ENCODE peak calls at places on chromosomes 5 and 9, in ten cellular contexts. J is right lobe of liver, P is suprapubic skin, V is adrenal gland, O is stomach, A is uterus, T is sigmoid colon, U is ovary, H is body of pancreas, C is esophagus squamous epithelium. D is an unnamed sample.

GRCh38 chr5:107794731-107795130 is 124.0 kb upstream of the EFNA5 start:
- DNase-seq in J (no peak), P (no peak), V (peak; percentile 43), O (no peak), A (no peak), T (no peak), U (no peak), H (no peak), C (no peak), D (no peak)

GRCh38 chr9:16653491-16654407 is 216.7 kb downstream of the BNC2 start:
- DNase-seq in J (peak; percentile 59), P (no peak), V (no peak), O (no peak), A (peak; percentile 43), T (peak; percentile 76), U (no peak), H (no peak), C (no peak), D (no peak)

GRCh38 chr5:173744527-173744926 is 128.1 kb upstream of the BOD1 start:
- DNase-seq in J (no peak), P (no peak), V (no peak), O (no peak), A (no peak), T (no peak), U (no peak), H (no peak), C (no peak), D (no peak)

GRCh38 chr9:114895605-114896004 is 34.8 kb downstream of the TNFSF8 start:
- DNase-seq in J (no peak), P (no peak), V (no peak), O (no peak), A (no peak), T (no peak), U (no peak), H (no peak), C (no peak), D (no peak)

GRCh38 chr9:100117316-100117715 is 18.3 kb downstream of the INVS start:
- DNase-seq in J (no peak), P (no peak), V (peak; percentile 18), O (no peak), A (no peak), T (no peak), U (no peak), H (no peak), C (no peak), D (no peak)

GRCh38 chr9:129840024-129840423 is 4.8 kb downstream of the USP20 start:
- DNase-seq in J (no peak), P (no peak), V (no peak), O (no peak), A (no peak), T (no peak), U (no peak), H (no peak), C (no peak), D (no peak)

GRCh38 chr9:112700080-112700479 is 17.8 kb downstream of the INIP start:
- DNase-seq in J (no peak), P (no peak), V (no peak), O (no peak), A (no peak), T (no peak), U (no peak), H (no peak), C (no peak), D (no peak)

GRCh38 chr5:113246371-113246870 is 188.4 kb downstream of the TSSK1B start:
- DNase-seq in J (no peak), P (no peak), V (no peak), O (no peak), A (peak; percentile 58), T (peak; percentile 70), U (peak; percentile 49), H (no peak), C (no peak), D (no peak)

GRCh38 chr9:89658931-89659330 is 54.1 kb downstream of the GADD45G start:
- DNase-seq in J (no peak), P (no peak), V (no peak), O (peak; percentile 69), A (no peak), T (peak; percentile 44), U (no peak), H (no peak), C (no peak), D (peak; percentile 75)

GRCh38 chr5:111968459-111968858 is 211.5 kb upstream of the NREP start:
- DNase-seq in J (no peak), P (no peak), V (no peak), O (no peak), A (no peak), T (no peak), U (no peak), H (no peak), C (no peak), D (no peak)

GRCh38 chr5:178642351-178642909 is 15.6 kb upstream of the CLK4 start:
- DNase-seq in J (no peak), P (no peak), V (peak; percentile 19), O (no peak), A (no peak), T (no peak), U (no peak), H (no peak), C (no peak), D (no peak)

GRCh38 chr9:29038332-29038731 is 1465.1 kb upstream of the C9orf72 start:
- DNase-seq in J (no peak), P (no peak), V (no peak), O (no peak), A (no peak), T (no peak), U (no peak), H (no peak), C (no peak), D (no peak)

GRCh38 chr5:146561711-146562110 is 45.7 kb upstream of the GPR151 start:
- DNase-seq in J (no peak), P (no peak), V (no peak), O (no peak), A (no peak), T (no peak), U (no peak), H (no peak), C (no peak), D (no peak)

GRCh38 chr5:80870442-80870841 is 89.7 kb upstream of the RASGRF2 start:
- DNase-seq in J (no peak), P (no peak), V (no peak), O (no peak), A (no peak), T (no peak), U (no peak), H (no peak), C (no peak), D (no peak)

GRCh38 chr9:93191354-93191660 is 7.4 kb downstream of the WNK2 start:
- DNase-seq in J (peak; percentile 20), P (no peak), V (no peak), O (no peak), A (no peak), T (no peak), U (no peak), H (no peak), C (no peak), D (no peak)

GRCh38 chr9:112097712-112098688 is 77.1 kb downstream of the SUSD1 start:
- DNase-seq in J (no peak), P (no peak), V (peak; percentile 56), O (peak; percentile 66), A (peak; percentile 36), T (no peak), U (peak; percentile 58), H (peak; percentile 62), C (no peak), D (peak; percentile 81)

GRCh38 chr9:26264709-26265601 is 586.7 kb upstream of the TUSC1 start:
- DNase-seq in J (no peak), P (no peak), V (no peak), O (no peak), A (no peak), T (no peak), U (no peak), H (no peak), C (no peak), D (no peak)

GRCh38 chr5:173012882-173013281 is 29.3 kb downstream of the ATP6V0E1 start:
- DNase-seq in J (peak; percentile 66), P (no peak), V (peak; percentile 57), O (no peak), A (no peak), T (no peak), U (no peak), H (no peak), C (no peak), D (peak; percentile 56)

GRCh38 chr5:114185274-114185673 is 176.6 kb upstream of the KCNN2 start:
- DNase-seq in J (peak; percentile 47), P (no peak), V (no peak), O (no peak), A (no peak), T (no peak), U (no peak), H (no peak), C (no peak), D (no peak)

GRCh38 chr5:154038604-154039457 is at the start of the genes FAM114A2 and MFAP3:
- DNase-seq in J (peak; percentile 95), P (peak; percentile 94), V (peak; percentile 88), O (peak; percentile 91), A (peak; percentile 82), T (peak; percentile 93), U (peak; percentile 82), H (peak; percentile 88), C (peak; percentile 57), D (peak; percentile 96)
- TF ChIP-seq POLR2A in J (peak; percentile 85), P (peak; percentile 83), V (peak; percentile 79), O (no peak), A (peak; percentile 77), T (peak; percentile 79), U (peak; percentile 73), H (peak; percentile 95), C (no peak), D (peak; percentile 80)

GRCh38 chr5:151667083-151667482 is 19.6 kb downstream of the SPARC start:
- DNase-seq in J (no peak), P (no peak), V (no peak), O (no peak), A (no peak), T (no peak), U (no peak), H (no peak), C (no peak), D (no peak)
- H3K4me1 ChIP-seq in J (no peaks in the 10 kb centered on the region), P (peaks cover 71% of the 10 kb centered on the region), V (peaks cover 53% of the 10 kb centered on the region), O (peaks cover 57% of the 10 kb centered on the region), A (peaks cover 65% of the 10 kb centered on the region), T (peaks cover 83% of the 10 kb centered on the region), U (peaks cover 56% of the 10 kb centered on the region), H (peaks cover 31% of the 10 kb centered on the region), C (peaks cover 84% of the 10 kb centered on the region), D (peaks cover 5% of the 10 kb centered on the region)

DNA sequence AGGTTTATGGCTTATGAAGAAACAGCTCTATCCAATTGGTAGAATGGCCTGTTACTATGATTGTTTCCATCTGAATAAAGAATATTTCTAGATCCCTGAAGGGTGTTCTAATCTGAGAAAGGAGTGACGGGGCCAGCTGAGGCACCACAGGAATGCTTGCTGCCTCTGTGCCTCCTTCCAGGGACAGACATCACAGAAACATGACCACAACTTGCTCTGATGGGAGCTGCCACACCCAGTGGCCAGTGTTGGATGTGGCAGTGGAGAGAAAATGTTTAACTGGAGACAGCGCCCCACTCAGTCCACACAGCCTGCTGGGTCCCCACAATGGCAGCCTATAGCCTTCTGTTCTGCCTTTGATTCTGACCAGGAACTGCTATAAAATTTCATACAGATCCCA is 38.6 kb upstream of the TESK1 start:
- DNase-seq in J (no peak), P (no peak), V (no peak), O (no peak), A (no peak), T (no peak), U (no peak), H (no peak), C (no peak), D (no peak)
- TF ChIP-seq CTCF in J (no peak), P (no peak), V (peak; percentile 8), O (no peak), A (no peak), T (no peak), U (no peak), H (no peak), C (no peak), D (no peak)

GRCh38 chr5:43066799-43067741 is 27.0 kb upstream of the ANXA2R start:
- DNase-seq in J (peak; percentile 89), P (peak; percentile 92), V (peak; percentile 88), O (peak; percentile 87), A (peak; percentile 89), T (peak; percentile 93), U (peak; percentile 89), H (peak; percentile 85), C (peak; percentile 71), D (peak; percentile 89)
- TF ChIP-seq POLR2A in J (peak; percentile 58), P (peak; percentile 69), V (peak; percentile 36), O (no peak), A (peak; percentile 57), T (peak; percentile 78), U (peak; percentile 91), H (peak; percentile 71), C (no peak), D (peak; percentile 50)